ENCODE peak calls at places on chromosomes 1 and 21, in nine cellular contexts. W, A, E, Y, Z, I, G, H and D are unnamed samples.

GRCh38 chr21:42616366-42617340 is 36.8 kb upstream of the PDE9A start:
- DNase-seq in W (no peak), A (no peak), E (no peak), Y (no peak), Z (no peak), I (no peak), G (no peak), H (no peak), D (no peak)

GRCh38 chr1:33348676-33349080 is 27.8 kb upstream of the A3GALT2 start:
- DNase-seq in W (no peak), A (peak), E (peak), Y (no peak), Z (peak), I (peak), G (no peak), H (no peak), D (no peak)

GRCh38 chr1:17437260-17438175 is 2.0 kb downstream of the RCC2 start:
- DNase-seq in W (peak), A (peak), E (peak), Y (no peak), Z (peak), I (no peak), G (peak), H (peak), D (peak)

GRCh38 chr1:86517336-86517735 is 29.5 kb upstream of the CLCA4 start:
- DNase-seq in W (no peak), A (no peak), E (no peak), Y (no peak), Z (peak), I (no peak), G (no peak), H (no peak), D (no peak)

GRCh38 chr1:209168204-209168603 is 415.3 kb upstream of the CAMK1G start:
- DNase-seq in W (no peak), A (no peak), E (no peak), Y (peak), Z (peak), I (no peak), G (no peak), H (no peak), D (no peak)

GRCh38 chr1:17892225-17892624 is 137.1 kb downstream of the ACTL8 start:
- DNase-seq in W (no peak), A (peak), E (no peak), Y (no peak), Z (no peak), I (no peak), G (peak), H (peak), D (no peak)

GRCh38 chr1:205637854-205638468 is 6.2 kb upstream of the ELK4 start:
- DNase-seq in W (no peak), A (no peak), E (no peak), Y (no peak), Z (no peak), I (no peak), G (no peak), H (no peak), D (no peak)

GRCh38 chr1:218573871-218574270 is 228.7 kb downstream of the TGFB2 start:
- DNase-seq in W (no peak), A (no peak), E (no peak), Y (no peak), Z (no peak), I (no peak), G (no peak), H (no peak), D (no peak)

GRCh38 chr1:44808938-44809917 is 905 bp downstream of the BTBD19 start:
- DNase-seq in W (peak), A (no peak), E (peak), Y (no peak), Z (peak), I (no peak), G (peak), H (no peak), D (peak)

GRCh38 chr21:33791058-33791457 is 124.5 kb downstream of the ATP5PO start:
- DNase-seq in W (no peak), A (no peak), E (no peak), Y (no peak), Z (no peak), I (no peak), G (no peak), H (no peak), D (no peak)

GRCh38 chr1:3012511-3013291 is 8.6 kb upstream of the ACTRT2 start:
- DNase-seq in W (peak), A (no peak), E (peak), Y (no peak), Z (peak), I (no peak), G (peak), H (peak), D (peak)